ENCODE peak calls at places on chromosomes 7 and 10, in six cellular contexts. One of them, this sample, is unnamed.

GRCh38 chr7:157501576-157501975 is 164.8 kb downstream of the DNAJB6 start:
- DNase-seq in CD4-positive, CD25-positive, alpha-beta regulatory T cell: peak; percentile 19
- DNase-seq in stimulated activated CD4-positive, alpha-beta T cell treated with anti-CD3 and anti-CD28 coated beads, Interleukin-15, amount 100 ng/mL, for 1 hour: no peak
- DNase-seq in progenitor cell of endocrine pancreas: no peak
- DNase-seq in heart left ventricle: no peak
- DNase-seq in mesenchymal stem cell: no peak
- DNase-seq in this sample: no peak

GRCh38 chr7:136399378-136399777 is 422.2 kb upstream of the MTPN start:
- DNase-seq in stimulated activated CD4-positive, alpha-beta T cell treated with anti-CD3 and anti-CD28 coated beads, Interleukin-15, amount 100 ng/mL, for 1 hour: no peak
- DNase-seq in heart left ventricle: no peak
- DNase-seq in mesenchymal stem cell: peak; percentile 9
- DNase-seq in CD4-positive, CD25-positive, alpha-beta regulatory T cell: no peak
- DNase-seq in progenitor cell of endocrine pancreas: no peak
- DNase-seq in this sample: no peak

GRCh38 chr10:71691405-71691804 is 28.2 kb downstream of the C10orf105 start:
- DNase-seq in progenitor cell of endocrine pancreas: no peak
- DNase-seq in CD4-positive, CD25-positive, alpha-beta regulatory T cell: no peak
- DNase-seq in mesenchymal stem cell: no peak
- DNase-seq in stimulated activated CD4-positive, alpha-beta T cell treated with anti-CD3 and anti-CD28 coated beads, Interleukin-15, amount 100 ng/mL, for 1 hour: no peak
- DNase-seq in heart left ventricle: no peak
- DNase-seq in this sample: no peak

GRCh38 chr7:26646666-26647065 is 217.7 kb downstream of the SKAP2 start:
- DNase-seq in progenitor cell of endocrine pancreas: no peak
- DNase-seq in stimulated activated CD4-positive, alpha-beta T cell treated with anti-CD3 and anti-CD28 coated beads, Interleukin-15, amount 100 ng/mL, for 1 hour: no peak
- DNase-seq in CD4-positive, CD25-positive, alpha-beta regulatory T cell: no peak
- DNase-seq in mesenchymal stem cell: peak; percentile 17
- DNase-seq in heart left ventricle: no peak
- DNase-seq in this sample: no peak

GRCh38 chr10:86878973-86879781 is 78.2 kb downstream of the MMRN2 start:
- DNase-seq in CD4-positive, CD25-positive, alpha-beta regulatory T cell: no peak
- DNase-seq in stimulated activated CD4-positive, alpha-beta T cell treated with anti-CD3 and anti-CD28 coated beads, Interleukin-15, amount 100 ng/mL, for 1 hour: no peak
- DNase-seq in mesenchymal stem cell: no peak
- DNase-seq in heart left ventricle: no peak
- DNase-seq in progenitor cell of endocrine pancreas: no peak
- DNase-seq in this sample: no peak

GRCh38 chr7:32347244-32347828 is 142.8 kb downstream of the LSM5 start:
- DNase-seq in heart left ventricle: no peak
- DNase-seq in CD4-positive, CD25-positive, alpha-beta regulatory T cell: no peak
- DNase-seq in stimulated activated CD4-positive, alpha-beta T cell treated with anti-CD3 and anti-CD28 coated beads, Interleukin-15, amount 100 ng/mL, for 1 hour: no peak
- DNase-seq in progenitor cell of endocrine pancreas: no peak
- DNase-seq in mesenchymal stem cell: peak; percentile 7
- DNase-seq in this sample: no peak

GRCh38 chr7:92749832-92750231 is 86.5 kb downstream of the CDK6 start:
- DNase-seq in CD4-positive, CD25-positive, alpha-beta regulatory T cell: no peak
- DNase-seq in mesenchymal stem cell: no peak
- DNase-seq in heart left ventricle: no peak
- DNase-seq in progenitor cell of endocrine pancreas: no peak
- DNase-seq in stimulated activated CD4-positive, alpha-beta T cell treated with anti-CD3 and anti-CD28 coated beads, Interleukin-15, amount 100 ng/mL, for 1 hour: no peak
- DNase-seq in this sample: no peak

GRCh38 chr10:122267849-122268737 is 3.0 kb upstream of the BTBD16 start:
- DNase-seq in heart left ventricle: peak; percentile 74
- DNase-seq in CD4-positive, CD25-positive, alpha-beta regulatory T cell: peak; percentile 14
- DNase-seq in stimulated activated CD4-positive, alpha-beta T cell treated with anti-CD3 and anti-CD28 coated beads, Interleukin-15, amount 100 ng/mL, for 1 hour: no peak
- DNase-seq in mesenchymal stem cell: peak; percentile 42
- DNase-seq in progenitor cell of endocrine pancreas: peak; percentile 41
- DNase-seq in this sample: peak; percentile 28

GRCh38 chr10:100146875-100147665 is 38.8 kb downstream of the ERLIN1 start:
- DNase-seq in heart left ventricle: no peak
- DNase-seq in progenitor cell of endocrine pancreas: no peak
- DNase-seq in mesenchymal stem cell: peak; percentile 14
- DNase-seq in CD4-positive, CD25-positive, alpha-beta regulatory T cell: no peak
- DNase-seq in stimulated activated CD4-positive, alpha-beta T cell treated with anti-CD3 and anti-CD28 coated beads, Interleukin-15, amount 100 ng/mL, for 1 hour: no peak
- DNase-seq in this sample: no peak

GRCh38 chr7:98163269-98163668 is 48.0 kb upstream of the BHLHA15 start:
- DNase-seq in progenitor cell of endocrine pancreas: no peak
- DNase-seq in stimulated activated CD4-positive, alpha-beta T cell treated with anti-CD3 and anti-CD28 coated beads, Interleukin-15, amount 100 ng/mL, for 1 hour: no peak
- DNase-seq in CD4-positive, CD25-positive, alpha-beta regulatory T cell: no peak
- DNase-seq in mesenchymal stem cell: no peak
- DNase-seq in heart left ventricle: no peak
- DNase-seq in this sample: no peak

GRCh38 chr10:117442944-117443676 is 67.9 kb upstream of the PDZD8 start:
- DNase-seq in heart left ventricle: peak; percentile 81
- DNase-seq in stimulated activated CD4-positive, alpha-beta T cell treated with anti-CD3 and anti-CD28 coated beads, Interleukin-15, amount 100 ng/mL, for 1 hour: no peak
- DNase-seq in CD4-positive, CD25-positive, alpha-beta regulatory T cell: peak; percentile 14
- DNase-seq in mesenchymal stem cell: peak; percentile 70
- DNase-seq in progenitor cell of endocrine pancreas: peak; percentile 59
- DNase-seq in this sample: peak; percentile 21

GRCh38 chr10:125123363-125124113 is 36.8 kb downstream of the CTBP2 start:
- DNase-seq in stimulated activated CD4-positive, alpha-beta T cell treated with anti-CD3 and anti-CD28 coated beads, Interleukin-15, amount 100 ng/mL, for 1 hour: no peak
- DNase-seq in heart left ventricle: peak; percentile 89
- DNase-seq in mesenchymal stem cell: peak; percentile 74
- DNase-seq in CD4-positive, CD25-positive, alpha-beta regulatory T cell: no peak
- DNase-seq in progenitor cell of endocrine pancreas: no peak
- DNase-seq in this sample: no peak

GRCh38 chr10:9024210-9024609 is 969.7 kb downstream of the GATA3 start:
- DNase-seq in heart left ventricle: no peak
- DNase-seq in progenitor cell of endocrine pancreas: no peak
- DNase-seq in CD4-positive, CD25-positive, alpha-beta regulatory T cell: no peak
- DNase-seq in mesenchymal stem cell: no peak
- DNase-seq in stimulated activated CD4-positive, alpha-beta T cell treated with anti-CD3 and anti-CD28 coated beads, Interleukin-15, amount 100 ng/mL, for 1 hour: no peak
- DNase-seq in this sample: no peak

GRCh38 chr7:129095258-129095657 is 40.3 kb upstream of the TNPO3 start:
- DNase-seq in mesenchymal stem cell: no peak
- DNase-seq in stimulated activated CD4-positive, alpha-beta T cell treated with anti-CD3 and anti-CD28 coated beads, Interleukin-15, amount 100 ng/mL, for 1 hour: no peak
- DNase-seq in CD4-positive, CD25-positive, alpha-beta regulatory T cell: peak; percentile 2
- DNase-seq in heart left ventricle: no peak
- DNase-seq in progenitor cell of endocrine pancreas: no peak
- DNase-seq in this sample: no peak

GRCh38 chr7:45923290-45923689 is 2.2 kb upstream of the IGFBP3 start:
- DNase-seq in stimulated activated CD4-positive, alpha-beta T cell treated with anti-CD3 and anti-CD28 coated beads, Interleukin-15, amount 100 ng/mL, for 1 hour: no peak
- DNase-seq in CD4-positive, CD25-positive, alpha-beta regulatory T cell: no peak
- DNase-seq in progenitor cell of endocrine pancreas: peak; percentile 67
- DNase-seq in heart left ventricle: peak; percentile 83
- DNase-seq in mesenchymal stem cell: peak; percentile 77
- DNase-seq in this sample: no peak

GRCh38 chr7:133543657-133544056 is 290.8 kb downstream of the EXOC4 start:
- DNase-seq in mesenchymal stem cell: no peak
- DNase-seq in heart left ventricle: no peak
- DNase-seq in progenitor cell of endocrine pancreas: no peak
- DNase-seq in CD4-positive, CD25-positive, alpha-beta regulatory T cell: no peak
- DNase-seq in stimulated activated CD4-positive, alpha-beta T cell treated with anti-CD3 and anti-CD28 coated beads, Interleukin-15, amount 100 ng/mL, for 1 hour: no peak
- DNase-seq in this sample: no peak

GRCh38 chr10:35574924-35575352 is 30.2 kb upstream of the GJD4 start:
- DNase-seq in mesenchymal stem cell: peak; percentile 91
- DNase-seq in stimulated activated CD4-positive, alpha-beta T cell treated with anti-CD3 and anti-CD28 coated beads, Interleukin-15, amount 100 ng/mL, for 1 hour: no peak
- DNase-seq in progenitor cell of endocrine pancreas: no peak
- DNase-seq in CD4-positive, CD25-positive, alpha-beta regulatory T cell: no peak
- DNase-seq in heart left ventricle: no peak
- DNase-seq in this sample: no peak

GRCh38 chr10:79293841-79294705 is 53.2 kb upstream of the PPIF start:
- DNase-seq in stimulated activated CD4-positive, alpha-beta T cell treated with anti-CD3 and anti-CD28 coated beads, Interleukin-15, amount 100 ng/mL, for 1 hour: no peak
- DNase-seq in CD4-positive, CD25-positive, alpha-beta regulatory T cell: no peak
- DNase-seq in mesenchymal stem cell: peak; percentile 27
- DNase-seq in heart left ventricle: no peak
- DNase-seq in progenitor cell of endocrine pancreas: no peak
- DNase-seq in this sample: no peak

GRCh38 chr10:101238732-101239105 is 9.5 kb upstream of the LBX1 start:
- DNase-seq in progenitor cell of endocrine pancreas: no peak
- DNase-seq in stimulated activated CD4-positive, alpha-beta T cell treated with anti-CD3 and anti-CD28 coated beads, Interleukin-15, amount 100 ng/mL, for 1 hour: no peak
- DNase-seq in heart left ventricle: no peak
- DNase-seq in mesenchymal stem cell: no peak
- DNase-seq in CD4-positive, CD25-positive, alpha-beta regulatory T cell: no peak
- DNase-seq in this sample: no peak

GRCh38 chr7:28530175-28531142 is 118.1 kb downstream of the CREB5 start:
- DNase-seq in CD4-positive, CD25-positive, alpha-beta regulatory T cell: no peak
- DNase-seq in stimulated activated CD4-positive, alpha-beta T cell treated with anti-CD3 and anti-CD28 coated beads, Interleukin-15, amount 100 ng/mL, for 1 hour: no peak
- DNase-seq in progenitor cell of endocrine pancreas: no peak
- DNase-seq in mesenchymal stem cell: peak; percentile 0
- DNase-seq in heart left ventricle: peak; percentile 71
- DNase-seq in this sample: no peak

GRCh38 chr10:26566525-26567348 is 128.6 kb downstream of the APBB1IP start:
- DNase-seq in stimulated activated CD4-positive, alpha-beta T cell treated with anti-CD3 and anti-CD28 coated beads, Interleukin-15, amount 100 ng/mL, for 1 hour: no peak
- DNase-seq in heart left ventricle: peak; percentile 56
- DNase-seq in progenitor cell of endocrine pancreas: peak; percentile 28
- DNase-seq in mesenchymal stem cell: no peak
- DNase-seq in CD4-positive, CD25-positive, alpha-beta regulatory T cell: no peak
- DNase-seq in this sample: no peak

GRCh38 chr7:94178247-94178646 is 174.1 kb upstream of the BET1 start:
- DNase-seq in CD4-positive, CD25-positive, alpha-beta regulatory T cell: no peak
- DNase-seq in mesenchymal stem cell: no peak
- DNase-seq in stimulated activated CD4-positive, alpha-beta T cell treated with anti-CD3 and anti-CD28 coated beads, Interleukin-15, amount 100 ng/mL, for 1 hour: no peak
- DNase-seq in progenitor cell of endocrine pancreas: no peak
- DNase-seq in heart left ventricle: no peak
- DNase-seq in this sample: no peak

GRCh38 chr7:37015353-37016034 is 291.2 kb upstream of the AOAH start:
- DNase-seq in progenitor cell of endocrine pancreas: no peak
- DNase-seq in mesenchymal stem cell: no peak
- DNase-seq in CD4-positive, CD25-positive, alpha-beta regulatory T cell: no peak
- DNase-seq in heart left ventricle: no peak
- DNase-seq in stimulated activated CD4-positive, alpha-beta T cell treated with anti-CD3 and anti-CD28 coated beads, Interleukin-15, amount 100 ng/mL, for 1 hour: no peak
- DNase-seq in this sample: no peak

GRCh38 chr7:82816272-82816671 is 346.4 kb downstream of the PCLO start:
- DNase-seq in mesenchymal stem cell: no peak
- DNase-seq in progenitor cell of endocrine pancreas: no peak
- DNase-seq in stimulated activated CD4-positive, alpha-beta T cell treated with anti-CD3 and anti-CD28 coated beads, Interleukin-15, amount 100 ng/mL, for 1 hour: no peak
- DNase-seq in heart left ventricle: no peak
- DNase-seq in CD4-positive, CD25-positive, alpha-beta regulatory T cell: no peak
- DNase-seq in this sample: no peak

GRCh38 chr7:134999136-134999535 is 12.8 kb downstream of the AGBL3 start:
- DNase-seq in CD4-positive, CD25-positive, alpha-beta regulatory T cell: no peak
- DNase-seq in heart left ventricle: no peak
- DNase-seq in stimulated activated CD4-positive, alpha-beta T cell treated with anti-CD3 and anti-CD28 coated beads, Interleukin-15, amount 100 ng/mL, for 1 hour: no peak
- DNase-seq in mesenchymal stem cell: no peak
- DNase-seq in progenitor cell of endocrine pancreas: no peak
- DNase-seq in this sample: no peak

GRCh38 chr10:44913312-44914079 is 2.4 kb downstream of the TMEM72 start:
- DNase-seq in stimulated activated CD4-positive, alpha-beta T cell treated with anti-CD3 and anti-CD28 coated beads, Interleukin-15, amount 100 ng/mL, for 1 hour: no peak
- DNase-seq in progenitor cell of endocrine pancreas: no peak
- DNase-seq in heart left ventricle: no peak
- DNase-seq in mesenchymal stem cell: peak; percentile 39
- DNase-seq in CD4-positive, CD25-positive, alpha-beta regulatory T cell: no peak
- DNase-seq in this sample: no peak

GRCh38 chr7:38186593-38187314 is 8.7 kb downstream of the STARD3NL start:
- DNase-seq in CD4-positive, CD25-positive, alpha-beta regulatory T cell: no peak
- DNase-seq in progenitor cell of endocrine pancreas: no peak
- DNase-seq in stimulated activated CD4-positive, alpha-beta T cell treated with anti-CD3 and anti-CD28 coated beads, Interleukin-15, amount 100 ng/mL, for 1 hour: no peak
- DNase-seq in heart left ventricle: no peak
- DNase-seq in mesenchymal stem cell: peak; percentile 69
- DNase-seq in this sample: no peak

GRCh38 chr7:130420943-130421578 is 19.8 kb downstream of the CEP41 start:
- DNase-seq in mesenchymal stem cell: no peak
- DNase-seq in heart left ventricle: no peak
- DNase-seq in stimulated activated CD4-positive, alpha-beta T cell treated with anti-CD3 and anti-CD28 coated beads, Interleukin-15, amount 100 ng/mL, for 1 hour: no peak
- DNase-seq in CD4-positive, CD25-positive, alpha-beta regulatory T cell: no peak
- DNase-seq in progenitor cell of endocrine pancreas: no peak
- DNase-seq in this sample: no peak

GRCh38 chr7:132393789-132394261 is 182.4 kb downstream of the PLXNA4 start:
- DNase-seq in heart left ventricle: no peak
- DNase-seq in CD4-positive, CD25-positive, alpha-beta regulatory T cell: no peak
- DNase-seq in progenitor cell of endocrine pancreas: no peak
- DNase-seq in stimulated activated CD4-positive, alpha-beta T cell treated with anti-CD3 and anti-CD28 coated beads, Interleukin-15, amount 100 ng/mL, for 1 hour: no peak
- DNase-seq in mesenchymal stem cell: no peak
- DNase-seq in this sample: no peak

GRCh38 chr7:102220929-102221850 is 65.5 kb upstream of the SH2B2 start:
- DNase-seq in mesenchymal stem cell: peak; percentile 56
- DNase-seq in stimulated activated CD4-positive, alpha-beta T cell treated with anti-CD3 and anti-CD28 coated beads, Interleukin-15, amount 100 ng/mL, for 1 hour: no peak
- DNase-seq in progenitor cell of endocrine pancreas: no peak
- DNase-seq in CD4-positive, CD25-positive, alpha-beta regulatory T cell: no peak
- DNase-seq in heart left ventricle: no peak
- DNase-seq in this sample: no peak

GRCh38 chr10:32237644-32238345 is 109.2 kb downstream of the EPC1 start:
- DNase-seq in stimulated activated CD4-positive, alpha-beta T cell treated with anti-CD3 and anti-CD28 coated beads, Interleukin-15, amount 100 ng/mL, for 1 hour: no peak
- DNase-seq in CD4-positive, CD25-positive, alpha-beta regulatory T cell: no peak
- DNase-seq in heart left ventricle: no peak
- DNase-seq in mesenchymal stem cell: no peak
- DNase-seq in progenitor cell of endocrine pancreas: no peak
- DNase-seq in this sample: no peak

GRCh38 chr10:69496352-69497234 is 45.3 kb downstream of the TSPAN15 start:
- DNase-seq in stimulated activated CD4-positive, alpha-beta T cell treated with anti-CD3 and anti-CD28 coated beads, Interleukin-15, amount 100 ng/mL, for 1 hour: no peak
- DNase-seq in heart left ventricle: no peak
- DNase-seq in progenitor cell of endocrine pancreas: no peak
- DNase-seq in CD4-positive, CD25-positive, alpha-beta regulatory T cell: no peak
- DNase-seq in mesenchymal stem cell: no peak
- DNase-seq in this sample: no peak

GRCh38 chr7:149769915-149770314 is 3.5 kb downstream of the ZNF467 start:
- DNase-seq in CD4-positive, CD25-positive, alpha-beta regulatory T cell: no peak
- DNase-seq in progenitor cell of endocrine pancreas: no peak
- DNase-seq in mesenchymal stem cell: no peak
- DNase-seq in stimulated activated CD4-positive, alpha-beta T cell treated with anti-CD3 and anti-CD28 coated beads, Interleukin-15, amount 100 ng/mL, for 1 hour: no peak
- DNase-seq in heart left ventricle: no peak
- DNase-seq in this sample: no peak

GRCh38 chr10:78717200-78717599 is 351.6 kb upstream of the ZMIZ1 start:
- DNase-seq in heart left ventricle: no peak
- DNase-seq in progenitor cell of endocrine pancreas: no peak
- DNase-seq in CD4-positive, CD25-positive, alpha-beta regulatory T cell: no peak
- DNase-seq in stimulated activated CD4-positive, alpha-beta T cell treated with anti-CD3 and anti-CD28 coated beads, Interleukin-15, amount 100 ng/mL, for 1 hour: no peak
- DNase-seq in mesenchymal stem cell: peak; percentile 28
- DNase-seq in this sample: no peak

GRCh38 chr7:100169147-100169850 is 882 bp upstream of the GAL3ST4 start:
- DNase-seq in heart left ventricle: no peak
- DNase-seq in progenitor cell of endocrine pancreas: no peak
- DNase-seq in CD4-positive, CD25-positive, alpha-beta regulatory T cell: no peak
- DNase-seq in mesenchymal stem cell: no peak
- DNase-seq in stimulated activated CD4-positive, alpha-beta T cell treated with anti-CD3 and anti-CD28 coated beads, Interleukin-15, amount 100 ng/mL, for 1 hour: no peak
- DNase-seq in this sample: no peak

GRCh38 chr10:97969538-97969937 is 60.9 kb downstream of the CRTAC1 start:
- DNase-seq in heart left ventricle: no peak
- DNase-seq in progenitor cell of endocrine pancreas: no peak
- DNase-seq in CD4-positive, CD25-positive, alpha-beta regulatory T cell: no peak
- DNase-seq in stimulated activated CD4-positive, alpha-beta T cell treated with anti-CD3 and anti-CD28 coated beads, Interleukin-15, amount 100 ng/mL, for 1 hour: no peak
- DNase-seq in mesenchymal stem cell: no peak
- DNase-seq in this sample: no peak

GRCh38 chr7:113170591-113170990 is 52.2 kb upstream of the SMIM30 start:
- DNase-seq in heart left ventricle: no peak
- DNase-seq in progenitor cell of endocrine pancreas: no peak
- DNase-seq in stimulated activated CD4-positive, alpha-beta T cell treated with anti-CD3 and anti-CD28 coated beads, Interleukin-15, amount 100 ng/mL, for 1 hour: no peak
- DNase-seq in CD4-positive, CD25-positive, alpha-beta regulatory T cell: no peak
- DNase-seq in mesenchymal stem cell: no peak
- DNase-seq in this sample: no peak

GRCh38 chr10:127278001-127278400 is 81.6 kb upstream of the INSYN2A start:
- DNase-seq in stimulated activated CD4-positive, alpha-beta T cell treated with anti-CD3 and anti-CD28 coated beads, Interleukin-15, amount 100 ng/mL, for 1 hour: no peak
- DNase-seq in mesenchymal stem cell: no peak
- DNase-seq in CD4-positive, CD25-positive, alpha-beta regulatory T cell: no peak
- DNase-seq in heart left ventricle: no peak
- DNase-seq in progenitor cell of endocrine pancreas: no peak
- DNase-seq in this sample: no peak